ENCODE peak calls at places on chromosomes 6 and 20, in seven cellular contexts. One of them, this sample, is unnamed.

GRCh38 chr6:56699066-56699654 is 56.5 kb upstream of the DST start:
- DNase-seq in SW 1271: peak
- DNase-seq in stimulated activated naive CD8-positive, alpha-beta T cell treated with anti-CD3 and anti-CD28 coated beads, Interleukin-15, amount 100 ng/mL, for 72 hours: no peak
- DNase-seq in osteocyte: no peak
- DNase-seq in astrocyte of the cerebellum: no peak
- DNase-seq in T-helper 9 cell: no peak
- DNase-seq in T-helper 2 cell: no peak
- DNase-seq in this sample: no peak

GRCh38 chr20:31573555-31574295 is 31.4 kb upstream of the ID1 start:
- DNase-seq in SW 1271: no peak
- DNase-seq in stimulated activated naive CD8-positive, alpha-beta T cell treated with anti-CD3 and anti-CD28 coated beads, Interleukin-15, amount 100 ng/mL, for 72 hours: no peak
- DNase-seq in osteocyte: no peak
- DNase-seq in astrocyte of the cerebellum: no peak
- DNase-seq in T-helper 9 cell: no peak
- DNase-seq in T-helper 2 cell: no peak
- DNase-seq in this sample: no peak

GRCh38 chr6:15299430-15300131 is 53.7 kb downstream of the JARID2 start:
- DNase-seq in SW 1271: peak
- DNase-seq in stimulated activated naive CD8-positive, alpha-beta T cell treated with anti-CD3 and anti-CD28 coated beads, Interleukin-15, amount 100 ng/mL, for 72 hours: peak
- DNase-seq in osteocyte: no peak
- DNase-seq in astrocyte of the cerebellum: no peak
- DNase-seq in T-helper 9 cell: no peak
- DNase-seq in T-helper 2 cell: no peak
- DNase-seq in this sample: no peak

GRCh38 chr20:55514498-55514897 is 490.8 kb downstream of the CBLN4 start:
- DNase-seq in SW 1271: no peak
- DNase-seq in stimulated activated naive CD8-positive, alpha-beta T cell treated with anti-CD3 and anti-CD28 coated beads, Interleukin-15, amount 100 ng/mL, for 72 hours: no peak
- DNase-seq in osteocyte: no peak
- DNase-seq in astrocyte of the cerebellum: no peak
- DNase-seq in T-helper 9 cell: no peak
- DNase-seq in T-helper 2 cell: no peak
- DNase-seq in this sample: no peak

GRCh38 chr6:34487536-34487935 is 21.7 kb downstream of the PACSIN1 start:
- DNase-seq in SW 1271: no peak
- DNase-seq in stimulated activated naive CD8-positive, alpha-beta T cell treated with anti-CD3 and anti-CD28 coated beads, Interleukin-15, amount 100 ng/mL, for 72 hours: no peak
- DNase-seq in osteocyte: no peak
- DNase-seq in astrocyte of the cerebellum: no peak
- DNase-seq in T-helper 9 cell: no peak
- DNase-seq in T-helper 2 cell: no peak
- DNase-seq in this sample: no peak

GRCh38 chr6:133590814-133591213 is 298.1 kb upstream of the TCF21 start:
- DNase-seq in SW 1271: no peak
- DNase-seq in stimulated activated naive CD8-positive, alpha-beta T cell treated with anti-CD3 and anti-CD28 coated beads, Interleukin-15, amount 100 ng/mL, for 72 hours: no peak
- DNase-seq in osteocyte: no peak
- DNase-seq in astrocyte of the cerebellum: no peak
- DNase-seq in T-helper 9 cell: no peak
- DNase-seq in T-helper 2 cell: no peak
- DNase-seq in this sample: no peak

GRCh38 chr6:104711371-104711770 is 148.3 kb downstream of the HACE1 start:
- DNase-seq in SW 1271: no peak
- DNase-seq in stimulated activated naive CD8-positive, alpha-beta T cell treated with anti-CD3 and anti-CD28 coated beads, Interleukin-15, amount 100 ng/mL, for 72 hours: no peak
- DNase-seq in osteocyte: no peak
- DNase-seq in astrocyte of the cerebellum: no peak
- DNase-seq in T-helper 9 cell: no peak
- DNase-seq in T-helper 2 cell: no peak
- DNase-seq in this sample: no peak

GRCh38 chr6:43624786-43625288 is 4.2 kb downstream of the GTPBP2 start:
- DNase-seq in SW 1271: no peak
- DNase-seq in stimulated activated naive CD8-positive, alpha-beta T cell treated with anti-CD3 and anti-CD28 coated beads, Interleukin-15, amount 100 ng/mL, for 72 hours: no peak
- DNase-seq in osteocyte: no peak
- DNase-seq in astrocyte of the cerebellum: no peak
- DNase-seq in T-helper 9 cell: no peak
- DNase-seq in T-helper 2 cell: no peak
- DNase-seq in this sample: no peak

GRCh38 chr20:22428051-22428450 is 156.3 kb downstream of the FOXA2 start:
- DNase-seq in SW 1271: no peak
- DNase-seq in stimulated activated naive CD8-positive, alpha-beta T cell treated with anti-CD3 and anti-CD28 coated beads, Interleukin-15, amount 100 ng/mL, for 72 hours: no peak
- DNase-seq in osteocyte: no peak
- DNase-seq in astrocyte of the cerebellum: no peak
- DNase-seq in T-helper 9 cell: no peak
- DNase-seq in T-helper 2 cell: no peak
- DNase-seq in this sample: no peak